ENCODE peak calls at places on chromosomes 16 and 17, in eight cellular contexts. O is COR-L47; N is fibroblast of the conjunctiva; G is GM12865; V is G401; Q is iris pigment epithelial cell; A is neural crest cell; R is stimulated activated CD4-positive, alpha-beta T cell treated with anti-CD3 and anti-CD28 coated beads, Interleukin-15, amount 100 ng/mL, for 24 hours. E is an unnamed sample.
A peak's percentile ranks its signal among the peaks of the same experiment; 100 is the strongest.

GRCh38 chr17:76056882-76057281 is 15.4 kb downstream of the SRP68 start:
- DNase-seq in O (no peak), N (no peak), G (no peak), V (no peak), Q (no peak), A (no peak), R (no peak), E (no peak)

GRCh38 chr17:28139822-28140221 is 97.3 kb downstream of the NLK start:
- DNase-seq in O (no peak), N (no peak), G (no peak), V (no peak), Q (no peak), A (no peak), R (no peak), E (no peak)

GRCh38 chr16:14606102-14606501 is 24.0 kb downstream of the PARN start:
- DNase-seq in O (no peak), N (no peak), G (peak; percentile 59), V (no peak), Q (no peak), A (no peak), R (no peak), E (no peak)

GRCh38 chr17:39151680-39152058 is 232 bp upstream of the PLXDC1 start:
- DNase-seq in O (no peak), N (no peak), G (no peak), V (no peak), Q (no peak), A (no peak), R (peak; percentile 30), E (no peak)

GRCh38 chr16:4675864-4676786 is 17.2 kb upstream of the NUDT16L1 start:
- DNase-seq in O (no peak), N (no peak), G (no peak), V (no peak), Q (no peak), A (no peak), R (peak; percentile 77), E (no peak)

GRCh38 chr17:81512984-81513668 is 527 bp upstream of the ACTG1 start:
- DNase-seq in O (peak; percentile 78), N (no peak), G (peak; percentile 85), V (peak; percentile 71), Q (no peak), A (peak; percentile 55), R (peak; percentile 78), E (peak; percentile 90)

GRCh38 chr17:75697651-75698291 is 23.5 kb upstream of the ITGB4 start:
- DNase-seq in O (no peak), N (no peak), G (no peak), V (no peak), Q (no peak), A (peak; percentile 36), R (no peak), E (no peak)

GRCh38 chr17:75670868-75671267 is 3.7 kb downstream of the SAP30BP start:
- DNase-seq in O (no peak), N (no peak), G (no peak), V (no peak), Q (no peak), A (no peak), R (no peak), E (no peak)

GRCh38 chr16:82043680-82044584 is 8.9 kb downstream of the HSD17B2 start:
- DNase-seq in O (no peak), N (peak; percentile 53), G (no peak), V (no peak), Q (peak; percentile 85), A (no peak), R (no peak), E (no peak)

GRCh38 chr17:61635913-61636432 is 45.0 kb upstream of the NACA2 start:
- DNase-seq in O (peak; percentile 18), N (peak; percentile 51), G (peak; percentile 78), V (peak; percentile 6), Q (peak; percentile 61), A (peak; percentile 51), R (peak; percentile 59), E (peak; percentile 54)

GRCh38 chr17:78390241-78391050 is 12.0 kb downstream of the PGS1 start:
- DNase-seq in O (no peak), N (no peak), G (no peak), V (no peak), Q (peak; percentile 96), A (no peak), R (peak; percentile 19), E (peak; percentile 62)

GRCh38 chr16:58200398-58200797 is 2.5 kb upstream of the CSNK2A2 start:
- DNase-seq in O (no peak), N (no peak), G (no peak), V (no peak), Q (no peak), A (no peak), R (no peak), E (no peak)

GRCh38 chr16:17417740-17418139 is 53.0 kb downstream of the XYLT1 start:
- DNase-seq in O (no peak), N (no peak), G (no peak), V (no peak), Q (no peak), A (no peak), R (no peak), E (no peak)

GRCh38 chr17:62073993-62074392 is 8.9 kb upstream of the MED13 start:
- DNase-seq in O (no peak), N (no peak), G (no peak), V (no peak), Q (no peak), A (no peak), R (no peak), E (no peak)

GRCh38 chr17:503449-503700 is 150.8 kb upstream of the RPH3AL start:
- DNase-seq in O (no peak), N (no peak), G (no peak), V (no peak), Q (no peak), A (no peak), R (no peak), E (no peak)

GRCh38 chr17:71068351-71068750 is 899.0 kb downstream of the KCNJ2 start:
- DNase-seq in O (no peak), N (no peak), G (no peak), V (no peak), Q (peak; percentile 15), A (no peak), R (no peak), E (no peak)

GRCh38 chr16:29011112-29011511 is 26.3 kb downstream of the LAT start:
- DNase-seq in O (no peak), N (no peak), G (no peak), V (no peak), Q (no peak), A (no peak), R (no peak), E (peak; percentile 63)

GRCh38 chr16:75099738-75100615 is 16.6 kb downstream of the LDHD start:
- DNase-seq in O (peak; percentile 9), N (no peak), G (peak; percentile 61), V (no peak), Q (no peak), A (no peak), R (peak; percentile 65), E (no peak)

GRCh38 chr17:39663340-39663687 is 1.8 kb upstream of the TCAP start:
- DNase-seq in O (no peak), N (no peak), G (no peak), V (no peak), Q (no peak), A (no peak), R (no peak), E (no peak)

GRCh38 chr17:55168970-55169687 is 95.6 kb upstream of the HLF start:
- DNase-seq in O (no peak), N (no peak), G (peak; percentile 79), V (no peak), Q (no peak), A (no peak), R (no peak), E (no peak)

GRCh38 chr16:22373662-22374310 is 633 bp downstream of the CDR2 start:
- DNase-seq in O (no peak), N (no peak), G (peak; percentile 44), V (peak; percentile 32), Q (peak; percentile 25), A (peak; percentile 7), R (peak; percentile 61), E (peak; percentile 38)

GRCh38 chr17:3594056-3594810 is 15.0 kb downstream of the TRPV1 start:
- DNase-seq in O (no peak), N (no peak), G (no peak), V (peak; percentile 66), Q (peak; percentile 72), A (no peak), R (no peak), E (no peak)

GRCh38 chr16:47987136-47987535 is 168.7 kb downstream of the ABCC12 start:
- DNase-seq in O (no peak), N (no peak), G (no peak), V (no peak), Q (no peak), A (no peak), R (no peak), E (no peak)

GRCh38 chr17:1197379-1197778 is 17.6 kb upstream of the ABR start:
- DNase-seq in O (no peak), N (no peak), G (peak; percentile 50), V (peak; percentile 64), Q (peak; percentile 92), A (no peak), R (no peak), E (no peak)

GRCh38 chr16:56689171-56689570 is 6.9 kb downstream of the MT1X start:
- DNase-seq in O (no peak), N (no peak), G (no peak), V (no peak), Q (peak; percentile 20), A (no peak), R (no peak), E (no peak)

GRCh38 chr17:48294989-48295892 is 134.8 kb downstream of the SKAP1 start:
- DNase-seq in O (no peak), N (no peak), G (peak; percentile 73), V (no peak), Q (peak; percentile 61), A (no peak), R (no peak), E (no peak)

GRCh38 chr16:67356372-67356771 is 29.8 kb downstream of the LRRC36 start:
- DNase-seq in O (no peak), N (no peak), G (no peak), V (no peak), Q (no peak), A (no peak), R (no peak), E (no peak)

GRCh38 chr16:11224096-11224893 is 31.7 kb downstream of the SOCS1 start:
- DNase-seq in O (no peak), N (no peak), G (peak; percentile 89), V (peak; percentile 92), Q (no peak), A (no peak), R (peak; percentile 82), E (peak; percentile 81)

GRCh38 chr16:67939507-67940435 is 3.1 kb upstream of the PSMB10 start:
- DNase-seq in O (no peak), N (no peak), G (no peak), V (no peak), Q (no peak), A (no peak), R (peak; percentile 77), E (no peak)

GRCh38 chr16:69424935-69425784 is 741 bp downstream of the CYB5B start:
- DNase-seq in O (no peak), N (no peak), G (peak; percentile 64), V (no peak), Q (peak; percentile 11), A (no peak), R (no peak), E (no peak)

GRCh38 chr17:45261577-45262515 is at the start of gene SPATA32:
- DNase-seq in O (no peak), N (no peak), G (peak; percentile 71), V (peak; percentile 78), Q (peak; percentile 29), A (peak; percentile 33), R (peak; percentile 77), E (peak; percentile 82)

GRCh38 chr17:6110592-6110991 is 40.4 kb downstream of the WSCD1 start:
- DNase-seq in O (no peak), N (no peak), G (peak; percentile 49), V (no peak), Q (no peak), A (no peak), R (no peak), E (no peak)

GRCh38 chr16:85205747-85206471 is 93.6 kb upstream of the CIBAR2 start:
- DNase-seq in O (no peak), N (no peak), G (no peak), V (no peak), Q (peak; percentile 70), A (no peak), R (no peak), E (no peak)

GRCh38 chr16:78230832-78231231 is 131.4 kb downstream of the WWOX start:
- DNase-seq in O (no peak), N (no peak), G (no peak), V (no peak), Q (no peak), A (no peak), R (no peak), E (no peak)

E was measured in H9.